ENCODE peak calls at places on chromosomes 4 and X, in ten cellular contexts. W is fibroblast of lung, J is psoas muscle, P is Karpas-422, A is IMR-90, Y is tibial artery, V is upper lobe of left lung, L is right cardiac atrium, N is neuronal stem cell, G is SK-N-SH. R is an unnamed sample.

GRCh38 chrX:35416783-35417182 is 381.4 kb upstream of the MAGEB16 start:
- DNase-seq in W (no peak), J (no peak), P (no peak), A (no peak), Y (no peak), V (no peak), L (no peak), N (no peak), G (no peak), R (no peak)

GRCh38 chrX:68650491-68650890 is 3.0 kb downstream of the STARD8 start:
- DNase-seq in W (no peak), J (no peak), P (no peak), A (peak; percentile 61), Y (no peak), V (no peak), L (no peak), N (no peak), G (no peak), R (peak; percentile 42)

GRCh38 chr4:10667651-10668341 is 16.8 kb downstream of the CLNK start:
- DNase-seq in W (no peak), J (no peak), P (no peak), A (no peak), Y (no peak), V (no peak), L (no peak), N (no peak), G (no peak), R (no peak)

GRCh38 chrX:110414273-110414672 is 55.6 kb downstream of the RTL9 start:
- DNase-seq in W (no peak), J (no peak), P (peak; percentile 69), A (no peak), Y (no peak), V (no peak), L (no peak), N (no peak), G (no peak), R (no peak)

GRCh38 chrX:103613362-103613761 is 5.6 kb downstream of the TCEAL3 start:
- DNase-seq in W (peak; percentile 30), J (no peak), P (no peak), A (peak; percentile 72), Y (no peak), V (no peak), L (no peak), N (no peak), G (no peak), R (no peak)

GRCh38 chrX:72001471-72001870 is 90.8 kb downstream of the NHSL2 start:
- DNase-seq in W (no peak), J (no peak), P (no peak), A (no peak), Y (no peak), V (no peak), L (no peak), N (no peak), G (no peak), R (no peak)

GRCh38 chr4:88697588-88698329 is at the start of gene NAP1L5:
- DNase-seq in W (peak; percentile 86), J (peak; percentile 71), P (peak; percentile 83), A (peak; percentile 85), Y (peak; percentile 88), V (peak; percentile 70), L (peak; percentile 87), N (no peak), G (peak; percentile 76), R (peak; percentile 36)

GRCh38 chr4:138562544-138562961 is 320.4 kb upstream of the SLC7A11 start:
- DNase-seq in W (peak; percentile 81), J (no peak), P (no peak), A (peak; percentile 87), Y (no peak), V (no peak), L (no peak), N (no peak), G (no peak), R (peak; percentile 20)

GRCh38 chrX:34956915-34957314 is 14.3 kb downstream of the FAM47B start:
- DNase-seq in W (peak; percentile 42), J (no peak), P (no peak), A (peak; percentile 52), Y (no peak), V (no peak), L (no peak), N (no peak), G (no peak), R (no peak)

GRCh38 chr4:150582101-150582565 is at the start of gene MAB21L2:
- DNase-seq in W (peak; percentile 53), J (no peak), P (no peak), A (peak; percentile 46), Y (no peak), V (no peak), L (no peak), N (peak; percentile 27), G (peak; percentile 27), R (peak; percentile 5)

GRCh38 chrX:31679861-31680260 is 608.0 kb upstream of the FTHL17 start:
- DNase-seq in W (no peak), J (no peak), P (no peak), A (no peak), Y (no peak), V (no peak), L (no peak), N (no peak), G (no peak), R (no peak)

GRCh38 chr4:185210102-185210981 is 944 bp downstream of the SNX25 start:
- DNase-seq in W (peak; percentile 63), J (peak; percentile 61), P (peak; percentile 75), A (peak; percentile 56), Y (peak; percentile 85), V (peak; percentile 22), L (peak; percentile 80), N (peak; percentile 41), G (peak; percentile 82), R (peak; percentile 57)

GRCh38 chrX:83916525-83916924 is 55.6 kb downstream of the CYLC1 start:
- DNase-seq in W (no peak), J (no peak), P (peak; percentile 67), A (peak; percentile 11), Y (no peak), V (no peak), L (no peak), N (no peak), G (peak; percentile 22), R (no peak)

GRCh38 chr4:158428242-158428641 is 93.4 kb upstream of the RXFP1 start:
- DNase-seq in W (peak; percentile 27), J (no peak), P (no peak), A (peak; percentile 31), Y (no peak), V (no peak), L (no peak), N (no peak), G (no peak), R (no peak)

GRCh38 chr4:47184071-47184470 is 152.7 kb downstream of the GABRB1 start:
- DNase-seq in W (no peak), J (no peak), P (no peak), A (no peak), Y (no peak), V (no peak), L (no peak), N (no peak), G (no peak), R (no peak)

GRCh38 chr4:66959207-66959606 is 586.1 kb downstream of the CENPC start:
- DNase-seq in W (no peak), J (no peak), P (no peak), A (no peak), Y (no peak), V (no peak), L (no peak), N (no peak), G (no peak), R (no peak)

GRCh38 chrX:5791721-5792120 is 436.9 kb downstream of the NLGN4X start:
- DNase-seq in W (no peak), J (no peak), P (no peak), A (no peak), Y (no peak), V (no peak), L (no peak), N (no peak), G (no peak), R (no peak)
- H3K4me3 ChIP-seq in W (no peak overlapping the region), J (no peak overlapping the region), P (no peak overlapping the region), A (no peak overlapping the region), Y (no peak overlapping the region), V (no peak overlapping the region), L (no peak overlapping the region), N (no peak overlapping the region), G (no peak overlapping the region), R (no peak overlapping the region)

GRCh38 chr4:32987111-32987510 is 2266.9 kb downstream of the PCDH7 start:
- DNase-seq in W (no peak), J (no peak), P (no peak), A (no peak), Y (no peak), V (no peak), L (no peak), N (no peak), G (no peak), R (no peak)
- H3K9me3 ChIP-seq in W (no peaks in the 10 kb centered on the region), J (no peaks in the 10 kb centered on the region), P (peaks cover 40% of the 10 kb centered on the region), A (no peaks in the 10 kb centered on the region), Y (no peaks in the 10 kb centered on the region), V (no peaks in the 10 kb centered on the region), L (no peaks in the 10 kb centered on the region), N (no peaks in the 10 kb centered on the region), G (no peaks in the 10 kb centered on the region), R (no peaks in the 10 kb centered on the region)

GRCh38 chr4:103450693-103451092 is 252.6 kb upstream of the CENPE start:
- DNase-seq in W (no peak), J (no peak), P (no peak), A (no peak), Y (no peak), V (no peak), L (no peak), N (no peak), G (no peak), R (no peak)

GRCh38 chr4:103445377-103445776 is 247.2 kb upstream of the CENPE start:
- DNase-seq in W (no peak), J (no peak), P (no peak), A (no peak), Y (no peak), V (no peak), L (no peak), N (no peak), G (no peak), R (no peak)

GRCh38 chr4:103449285-103449684 is 251.1 kb upstream of the CENPE start:
- DNase-seq in W (no peak), J (no peak), P (no peak), A (no peak), Y (no peak), V (no peak), L (no peak), N (no peak), G (no peak), R (no peak)

DNA sequence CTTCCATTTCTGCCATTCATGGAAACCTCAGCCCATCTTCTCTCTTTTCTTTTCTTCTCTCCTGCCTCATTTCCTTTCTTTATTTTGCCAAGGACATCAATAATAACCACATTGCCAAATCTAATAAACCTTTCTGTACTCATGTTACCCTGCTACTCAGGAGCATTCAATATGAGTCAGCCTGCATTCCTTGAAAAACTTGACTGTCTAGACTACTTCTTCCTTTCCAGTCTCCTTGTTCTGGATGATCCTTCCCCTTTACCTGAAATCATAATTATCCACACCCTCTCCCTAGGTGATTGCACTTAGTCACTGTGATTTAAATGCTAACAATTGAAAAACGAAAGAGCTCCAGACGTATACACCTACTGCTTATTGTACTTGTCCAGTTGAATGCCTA is 253.2 kb upstream of the CENPE start:
- DNase-seq in W (no peak), J (no peak), P (no peak), A (no peak), Y (no peak), V (no peak), L (no peak), N (no peak), G (no peak), R (no peak)
- H3K4me3 ChIP-seq in W (no peak overlapping the region), J (no peak overlapping the region), P (no peak overlapping the region), A (no peak overlapping the region), Y (no peak overlapping the region), V (no peak overlapping the region), L (no peak overlapping the region), N (no peak overlapping the region), G (no peak overlapping the region), R (no peak overlapping the region)

GRCh38 chr4:8785656-8786142 is 85.9 kb downstream of the HMX1 start:
- DNase-seq in W (no peak), J (no peak), P (no peak), A (no peak), Y (no peak), V (no peak), L (no peak), N (no peak), G (no peak), R (no peak)
- H3K9me3 ChIP-seq in W (no peaks in the 10 kb centered on the region), J (no peaks in the 10 kb centered on the region), P (no peaks in the 10 kb centered on the region), A (peaks cover 3% of the 10 kb centered on the region), Y (no peaks in the 10 kb centered on the region), V (no peaks in the 10 kb centered on the region), L (no peaks in the 10 kb centered on the region), N (no peaks in the 10 kb centered on the region), G (no peaks in the 10 kb centered on the region), R (no peaks in the 10 kb centered on the region)

R was measured in MG63.